ENCODE peak calls at places on chromosome 16, in nine cellular contexts. N is ovary, S is cardiac muscle cell, A is IMR-90, Q is heart right ventricle, F is colonic mucosa, R is thoracic aorta, Y is heart left ventricle, X is stomach. B is an unnamed sample.

GRCh38 chr16:31202402-31203385 is at the start of gene PYCARD:
- DNase-seq in N (peak; percentile 34), F (peak; percentile 81), S (peak; percentile 63), X (peak; percentile 45), A (peak; percentile 19), Q (peak; percentile 73), R (no peak), Y (peak; percentile 73), B (peak; percentile 49)

GRCh38 chr16:23269248-23270091 is 32.6 kb upstream of the SCNN1B start:
- DNase-seq in Y (no peak), Q (no peak), X (no peak), S (no peak), N (no peak), F (no peak), R (no peak), A (no peak), B (peak; percentile 47)

GRCh38 chr16:5228369-5228768 is 130.8 kb upstream of the EEF2KMT start:
- DNase-seq in Q (no peak), X (no peak), A (no peak), N (no peak), R (no peak), Y (no peak), S (no peak), F (no peak), B (no peak)

GRCh38 chr16:56807011-56807675 is 57.9 kb upstream of the SLC12A3 start:
- DNase-seq in Q (no peak), A (peak; percentile 84), X (no peak), S (peak; percentile 55), N (no peak), Y (no peak), F (no peak), R (no peak), B (no peak)

GRCh38 chr16:29990883-29991570 is 4.4 kb downstream of the HIRIP3 start:
- DNase-seq in A (no peak), Q (no peak), S (no peak), X (no peak), N (no peak), F (no peak), R (no peak), Y (no peak), B (no peak)

GRCh38 chr16:15899538-15900100 is 11.2 kb upstream of the CEP20 start:
- DNase-seq in Y (no peak), Q (no peak), X (peak; percentile 69), A (peak; percentile 89), R (no peak), S (peak; percentile 54), F (peak; percentile 45), N (no peak), B (peak; percentile 79)

GRCh38 chr16:553601-554296 is 6.4 kb upstream of the PRR35 start:
- DNase-seq in X (no peak), A (no peak), N (no peak), S (no peak), R (no peak), F (no peak), Q (no peak), Y (no peak), B (no peak)

GRCh38 chr16:80507538-80507937 is 33.3 kb upstream of the DYNLRB2 start:
- DNase-seq in X (no peak), F (no peak), R (no peak), S (no peak), N (peak; percentile 23), Y (peak; percentile 62), Q (peak; percentile 18), A (no peak), B (peak; percentile 3)

DNA sequence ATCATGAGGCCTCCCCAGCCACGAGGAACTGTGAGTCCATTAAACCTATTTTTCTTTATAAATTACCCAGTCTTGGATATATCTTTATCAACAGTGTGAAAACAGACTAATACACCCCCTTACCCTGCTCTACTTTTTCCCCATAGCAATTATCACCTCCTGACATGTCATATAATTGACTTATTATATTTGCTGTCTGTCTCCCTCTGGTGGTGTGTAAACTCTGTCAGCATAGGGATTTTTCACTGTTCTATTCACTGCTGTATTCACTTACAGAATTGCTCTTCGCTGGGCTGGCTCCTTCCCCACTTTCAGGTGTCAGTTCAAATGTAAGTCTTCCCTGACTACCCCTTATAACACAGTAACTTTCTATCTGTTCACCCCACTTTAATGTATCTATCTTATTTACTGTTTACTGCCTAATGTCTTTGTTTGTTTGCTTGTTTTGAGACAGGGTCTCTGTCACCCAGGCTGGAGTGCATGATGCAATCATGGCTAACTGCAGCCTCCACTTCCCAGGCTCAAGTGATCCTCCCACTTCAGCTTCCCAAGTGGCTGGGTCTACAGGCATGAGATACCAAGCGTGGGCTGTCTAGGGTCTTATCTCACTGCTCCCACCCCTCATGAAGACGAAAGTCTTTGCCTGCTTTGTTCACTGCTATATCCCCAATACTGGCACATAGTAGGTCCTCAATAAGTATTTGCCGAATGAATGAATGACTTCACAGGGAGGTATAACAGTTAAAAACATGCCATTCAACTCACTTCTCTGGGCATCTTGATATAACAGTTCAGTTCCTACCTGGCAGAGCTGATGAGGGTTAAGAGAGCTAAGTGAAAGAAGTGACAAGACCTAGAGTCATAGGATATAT is 52.4 kb upstream of the CDH3 start:
- DNase-seq in X (no peak), F (no peak), R (no peak), Q (no peak), N (no peak), Y (no peak), S (peak; percentile 27), A (no peak), B (no peak)
- TF ChIP-seq CTCF in X (no peak), F (no peak), R (no peak), Q (no peak), N (no peak), Y (no peak), S (peak; percentile 24), A (peak; percentile 3), B (no peak)

GRCh38 chr16:68227183-68227793 is 8.6 kb downstream of the ESRP2 start:
- DNase-seq in A (no peak), F (no peak), S (no peak), Q (no peak), X (peak; percentile 19), Y (no peak), R (no peak), N (no peak), B (no peak)

GRCh38 chr16:68230176-68230571 is 5.8 kb downstream of the ESRP2 start:
- DNase-seq in S (no peak), Y (no peak), N (no peak), R (no peak), X (no peak), F (no peak), A (no peak), Q (no peak), B (no peak)

GRCh38 chr16:68229431-68230175 is 6.3 kb downstream of the ESRP2 start:
- DNase-seq in Q (no peak), F (no peak), Y (peak; percentile 29), X (peak; percentile 52), A (peak; percentile 65), R (no peak), S (peak; percentile 78), N (peak; percentile 62), B (peak; percentile 46)

GRCh38 chr16:68228652-68229051 is 7.3 kb downstream of the ESRP2 start:
- DNase-seq in F (peak; percentile 17), R (no peak), Q (no peak), A (no peak), S (no peak), X (peak; percentile 11), N (no peak), Y (no peak), B (no peak)

GRCh38 chr16:68227850-68228553 is 7.9 kb downstream of the ESRP2 start:
- DNase-seq in A (no peak), Y (no peak), R (no peak), S (no peak), X (peak; percentile 78), N (no peak), Q (no peak), F (no peak), B (peak; percentile 64)
- H3K27ac ChIP-seq in A (no peak overlapping the region), Y (no peak overlapping the region), R (no peak overlapping the region), S (peak overlapping the region; percentile 19), X (peak overlapping the region; percentile 38), N (no peak overlapping the region), Q (peak overlapping the region; percentile 16), F (peak overlapping the region; percentile 3), B (peak overlapping the region; percentile 37)

GRCh38 chr16:89142474-89143197 is 28.9 kb upstream of the CDH15 start:
- DNase-seq in R (no peak), A (no peak), Q (no peak), N (no peak), F (peak; percentile 44), X (no peak), S (no peak), Y (no peak), B (no peak)

GRCh38 chr16:89139907-89140361 is 31.6 kb upstream of the CDH15 start:
- DNase-seq in S (no peak), Q (no peak), Y (no peak), X (no peak), A (no peak), F (no peak), R (no peak), N (no peak), B (no peak)

GRCh38 chr16:89141884-89142267 is 29.7 kb upstream of the CDH15 start:
- DNase-seq in R (no peak), S (no peak), F (no peak), X (no peak), A (no peak), Y (no peak), N (no peak), Q (no peak), B (no peak)

GRCh38 chr16:89140401-89140800 is 31.1 kb upstream of the CDH15 start:
- DNase-seq in N (no peak), Y (no peak), S (no peak), R (no peak), A (no peak), X (no peak), F (no peak), Q (no peak), B (no peak)

DNA sequence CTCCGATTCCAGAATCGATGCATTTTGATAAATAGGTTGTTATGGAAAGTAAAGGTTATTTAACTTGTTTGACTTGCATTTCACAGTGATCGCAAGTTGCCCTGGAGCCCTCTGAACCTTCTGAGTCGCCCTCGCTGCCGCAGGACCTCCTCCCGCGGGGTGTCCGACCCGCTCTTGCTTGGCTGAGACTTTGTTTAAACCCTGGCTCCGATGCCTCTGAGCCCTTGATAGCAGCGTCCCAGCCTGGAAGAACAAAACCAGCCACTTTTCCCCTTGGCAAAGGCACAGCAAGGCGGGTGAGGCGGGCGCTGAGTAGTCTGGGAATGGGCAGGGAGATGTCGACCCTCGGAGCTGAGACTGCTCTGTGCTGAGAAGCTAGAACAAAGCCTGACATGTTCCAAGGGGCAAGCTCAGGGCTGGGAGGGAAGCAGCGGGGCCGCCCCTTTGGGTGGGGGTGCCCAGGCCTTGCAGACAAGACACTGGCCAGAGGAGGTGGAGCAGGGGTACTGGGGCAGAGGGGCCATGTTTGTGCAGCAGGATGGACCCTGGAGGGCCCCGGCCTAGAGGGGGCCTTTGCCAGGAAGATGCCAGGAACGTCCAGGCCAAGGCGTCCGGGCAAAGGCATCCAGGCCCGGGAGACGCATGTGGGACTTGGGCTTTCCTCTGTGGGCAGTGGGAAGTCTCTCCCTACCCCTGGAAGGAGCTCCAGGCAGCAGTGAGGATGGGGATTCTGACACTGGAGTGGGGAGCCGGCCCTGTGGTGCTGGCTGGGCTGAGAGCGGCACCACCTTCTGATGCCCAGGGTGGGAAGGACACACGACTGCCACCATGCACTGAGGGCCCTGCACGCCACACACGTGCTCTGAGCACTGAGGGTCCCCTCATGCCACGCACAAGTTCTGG is 30.3 kb upstream of the CDH15 start:
- DNase-seq in F (no peak), R (no peak), Q (no peak), A (no peak), X (no peak), S (no peak), N (no peak), Y (no peak), B (no peak)
- H3K36me3 ChIP-seq in F (peaks cover 4% of the 10 kb centered on the region), R (peaks cover 16% of the 10 kb centered on the region), Q (peaks cover 4% of the 10 kb centered on the region), A (peaks cover 35% of the 10 kb centered on the region), X (peaks cover 99% of the 10 kb centered on the region), S (no peaks in the 10 kb centered on the region), N (no peaks in the 10 kb centered on the region), Y (peaks cover 9% of the 10 kb centered on the region), B (peaks cover 22% of the 10 kb centered on the region)

DNA sequence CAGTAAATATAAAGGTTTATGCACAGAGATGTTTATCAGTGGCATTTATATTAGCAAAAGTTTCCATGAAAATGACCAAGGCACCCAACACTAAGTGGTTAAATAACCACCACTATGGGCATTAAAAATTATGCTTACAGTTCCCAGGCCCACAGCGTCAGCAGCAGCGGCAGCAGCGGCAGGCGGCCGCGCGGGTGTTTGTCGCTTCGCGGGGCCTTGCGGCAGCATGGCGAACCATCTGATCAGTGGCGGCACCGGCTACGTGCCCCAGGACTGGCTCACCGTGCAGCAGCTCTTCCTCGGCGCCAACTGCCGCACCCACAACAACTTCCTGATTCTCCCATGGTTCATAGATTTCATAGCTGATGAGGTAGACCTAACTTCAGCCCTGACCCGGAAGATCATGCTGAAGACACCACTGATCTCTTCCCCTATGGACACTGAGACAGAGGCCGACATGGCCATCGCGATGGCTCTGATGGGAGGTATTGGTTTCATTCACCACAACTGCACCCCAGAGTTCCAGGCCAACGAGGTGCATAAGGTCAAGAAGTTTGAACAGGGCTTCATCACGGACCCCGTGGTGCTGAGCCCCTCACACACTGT is 71.0 kb downstream of the GRIN2A start:
- DNase-seq in Q (no peak), S (no peak), N (no peak), A (no peak), F (no peak), R (no peak), X (no peak), Y (no peak), B (no peak)
- TF ChIP-seq CTCF in Q (no peak), S (no peak), N (no peak), A (no peak), F (no peak), R (no peak), X (no peak), Y (no peak), B (no peak)